ENCODE peak calls at places on chromosomes 11 and 22, in seven cellular contexts. T is colonic mucosa, P is cardiac fibroblast, X is progenitor cell of endocrine pancreas, J is heart right ventricle, W is uterus, R is Caco-2. G is an unnamed sample.

GRCh38 chr11:73386026-73386425 is 9.8 kb downstream of the RELT start:
- DNase-seq in R (no peak), X (no peak), J (no peak), T (no peak), W (no peak), P (no peak), G (no peak)

GRCh38 chr11:118838905-118839553 is 44.7 kb upstream of the CXCR5 start:
- DNase-seq in T (no peak), X (no peak), R (no peak), J (no peak), P (no peak), W (no peak), G (no peak)

GRCh38 chr11:75351541-75352416 is at the start of gene ARRB1:
- DNase-seq in R (peak), T (peak), X (peak), P (peak), W (peak), J (peak), G (no peak)

GRCh38 chr11:77287136-77287535 is 14.3 kb downstream of the GDPD4 start:
- DNase-seq in X (no peak), P (peak), J (no peak), R (no peak), T (no peak), W (no peak), G (no peak)

GRCh38 chr22:47114813-47115517 is 352.5 kb downstream of the TBC1D22A start:
- DNase-seq in J (no peak), T (no peak), W (no peak), P (no peak), X (no peak), R (peak), G (no peak)

GRCh38 chr11:112613051-112613972 is 347.9 kb upstream of the NCAM1 start:
- DNase-seq in R (no peak), J (no peak), X (no peak), P (peak), W (peak), T (no peak), G (no peak)

GRCh38 chr22:30598986-30599385 is 7.3 kb upstream of the PES1 start:
- DNase-seq in P (no peak), X (no peak), R (no peak), T (no peak), J (no peak), W (no peak), G (no peak)

GRCh38 chr11:134949121-134949591 is 537.1 kb upstream of the B3GAT1 start:
- DNase-seq in T (no peak), R (no peak), J (no peak), W (no peak), X (no peak), P (peak), G (no peak)

GRCh38 chr11:1879342-1879940 is 12.3 kb downstream of the PRR33 start:
- DNase-seq in R (peak), P (no peak), W (peak), T (no peak), J (peak), X (no peak), G (no peak)

GRCh38 chr11:114075343-114075610 is 15.8 kb downstream of the ZBTB16 start:
- DNase-seq in W (no peak), T (no peak), P (no peak), R (no peak), X (no peak), J (no peak), G (no peak)

GRCh38 chr11:12862761-12863469 is 146.2 kb upstream of the RASSF10 start:
- DNase-seq in R (no peak), T (no peak), W (peak), P (peak), X (no peak), J (peak), G (peak)

GRCh38 chr11:129315781-129316579 is 59.7 kb upstream of the BARX2 start:
- DNase-seq in P (no peak), J (no peak), X (no peak), R (peak), T (peak), W (no peak), G (no peak)

GRCh38 chr22:26648011-26648497 is 9.3 kb upstream of the MIAT start:
- DNase-seq in W (no peak), T (no peak), X (no peak), R (no peak), J (no peak), P (no peak), G (no peak)

GRCh38 chr11:120647681-120648080 is 136.1 kb downstream of the GRIK4 start:
- DNase-seq in R (no peak), P (no peak), W (no peak), J (no peak), T (no peak), X (no peak), G (no peak)

GRCh38 chr11:79160786-79161403 is 279.9 kb downstream of the TENM4 start:
- DNase-seq in X (no peak), R (no peak), P (peak), J (no peak), W (no peak), T (no peak), G (no peak)

GRCh38 chr22:42695294-42695693 is 25.4 kb downstream of the A4GALT start:
- DNase-seq in W (no peak), J (peak), R (no peak), P (no peak), X (no peak), T (no peak), G (no peak)

GRCh38 chr22:42693055-42693762 is 27.5 kb downstream of the A4GALT start:
- DNase-seq in X (no peak), R (no peak), W (no peak), J (no peak), P (no peak), T (no peak), G (no peak)

GRCh38 chr22:42691440-42691839 is 29.2 kb downstream of the A4GALT start:
- DNase-seq in W (no peak), J (no peak), P (no peak), T (no peak), R (no peak), X (no peak), G (no peak)

GRCh38 chr22:42693763-42694683 is 26.6 kb downstream of the A4GALT start:
- DNase-seq in J (no peak), X (no peak), W (no peak), P (no peak), T (no peak), R (no peak), G (no peak)

GRCh38 chr22:42692239-42693054 is 28.2 kb downstream of the A4GALT start:
- DNase-seq in W (no peak), P (no peak), R (no peak), X (no peak), J (no peak), T (no peak), G (no peak)
- TF ChIP-seq CTCF in W (no peak), P (no peak), R (no peak), X (no peak), J (no peak), T (no peak), G (no peak)

GRCh38 chr11:16630651-16631050 is 107.8 kb upstream of the C11orf58 start:
- DNase-seq in P (no peak), T (no peak), W (no peak), R (no peak), X (no peak), J (no peak), G (no peak)

GRCh38 chr11:16632295-16633200 is 105.9 kb upstream of the C11orf58 start:
- DNase-seq in R (no peak), X (no peak), J (no peak), T (no peak), W (no peak), P (peak), G (no peak)
- TF ChIP-seq CTCF in R (peak), X (peak), J (peak), T (no peak), W (no peak), P (peak), G (no peak)

GRCh38 chr22:43226368-43226979 is 39.5 kb upstream of the TTLL12 start:
- DNase-seq in J (no peak), X (no peak), R (no peak), P (no peak), T (no peak), W (no peak), G (no peak)
- TF ChIP-seq CTCF in J (no peak), X (no peak), R (no peak), P (no peak), T (no peak), W (no peak), G (peak)

DNA sequence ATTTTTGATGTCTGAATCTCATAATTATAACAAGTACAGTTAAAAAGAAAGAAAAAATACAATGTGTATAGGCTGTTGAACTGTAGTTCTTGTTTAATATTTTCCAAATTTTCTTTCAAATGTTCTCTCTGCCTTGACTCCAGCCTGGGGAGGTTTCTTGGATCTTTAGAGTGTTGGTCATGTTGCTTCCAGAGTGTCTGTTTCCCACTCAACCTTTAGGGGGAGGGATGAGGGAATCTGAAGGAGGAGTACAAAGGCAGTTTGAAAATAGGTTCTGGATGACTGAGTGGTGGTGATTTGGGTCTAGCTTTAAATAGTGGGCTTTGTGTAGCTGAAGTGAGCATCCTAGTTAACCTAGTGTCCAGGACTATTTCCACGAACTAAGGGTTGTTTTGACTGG is 2.0 kb downstream of the CTNND1 start:
- DNase-seq in W (no peak), J (no peak), X (no peak), T (peak), R (no peak), P (peak), G (no peak)
- TF ChIP-seq CTCF in W (peak), J (peak), X (peak), T (peak), R (peak), P (peak), G (peak)

GRCh38 chr22:28710112-28710888 is 30.7 kb upstream of the TTC28 start:
- DNase-seq in J (no peak), R (no peak), P (peak), W (no peak), T (no peak), X (no peak), G (peak)

GRCh38 chr22:28714043-28714442 is 27.6 kb downstream of the CHEK2 start:
- DNase-seq in R (no peak), W (no peak), P (no peak), X (no peak), T (no peak), J (no peak), G (no peak)

GRCh38 chr22:28710889-28711285 is 30.7 kb downstream of the CHEK2 start:
- DNase-seq in T (no peak), J (no peak), X (no peak), W (no peak), P (peak), R (no peak), G (no peak)

GRCh38 chr22:28711341-28711740 is 30.3 kb downstream of the CHEK2 start:
- DNase-seq in X (no peak), W (no peak), R (no peak), P (peak), J (no peak), T (no peak), G (no peak)

DNA sequence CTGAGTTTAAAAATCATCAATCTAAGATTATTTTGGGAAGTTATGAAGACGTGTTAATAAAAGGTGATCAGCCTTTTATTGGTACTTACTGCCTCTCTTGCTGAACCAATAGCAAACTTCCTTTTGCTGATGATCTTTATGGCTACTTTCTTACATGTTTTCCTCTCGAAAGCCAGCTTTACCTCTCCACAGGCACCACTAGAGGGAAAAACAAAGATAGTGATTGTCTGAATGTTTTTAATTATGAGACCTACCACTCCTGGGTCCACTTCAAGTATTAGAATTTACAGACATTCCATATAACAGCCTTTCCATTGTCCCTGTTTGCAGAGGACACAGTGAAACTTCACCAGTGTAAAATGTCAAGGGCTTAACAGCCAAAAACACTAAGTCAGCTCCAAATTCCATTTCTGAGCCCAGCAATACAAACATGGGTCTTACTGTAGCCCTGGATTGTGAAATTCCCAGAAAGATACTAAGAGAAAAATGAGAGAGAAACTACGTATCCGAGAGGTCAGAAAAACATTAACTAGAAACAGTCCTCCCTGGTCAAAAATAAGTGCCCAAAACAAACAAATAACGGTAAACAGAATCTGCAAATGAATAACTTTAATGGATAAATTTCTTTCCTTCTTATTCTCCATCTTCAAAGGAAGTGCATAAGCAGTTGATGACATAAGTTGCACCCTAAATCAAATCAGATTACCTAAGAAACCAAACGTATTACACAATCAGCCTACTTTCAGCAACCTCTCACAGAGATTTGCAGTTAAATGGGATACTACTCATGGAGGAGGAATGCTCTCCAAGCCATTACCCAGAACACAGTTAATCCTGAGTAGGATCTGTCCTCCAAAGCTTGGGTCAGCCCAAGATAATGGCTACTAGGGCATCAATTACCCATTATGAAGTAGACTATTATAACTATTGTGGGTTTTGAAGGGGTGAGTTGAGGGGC is 29.5 kb downstream of the CHEK2 start:
- DNase-seq in T (no peak), X (no peak), W (peak), R (no peak), J (no peak), P (peak), G (peak)
- TF ChIP-seq CTCF in T (no peak), X (no peak), W (no peak), R (peak), J (no peak), P (peak), G (peak)

GRCh38 chr11:9092846-9093778 is 1.7 kb upstream of the SCUBE2 start:
- DNase-seq in W (no peak), R (no peak), T (no peak), J (no peak), P (peak), X (no peak), G (no peak)
- TF ChIP-seq CTCF in W (no peak), R (peak), T (no peak), J (no peak), P (peak), X (peak), G (peak)

DNA sequence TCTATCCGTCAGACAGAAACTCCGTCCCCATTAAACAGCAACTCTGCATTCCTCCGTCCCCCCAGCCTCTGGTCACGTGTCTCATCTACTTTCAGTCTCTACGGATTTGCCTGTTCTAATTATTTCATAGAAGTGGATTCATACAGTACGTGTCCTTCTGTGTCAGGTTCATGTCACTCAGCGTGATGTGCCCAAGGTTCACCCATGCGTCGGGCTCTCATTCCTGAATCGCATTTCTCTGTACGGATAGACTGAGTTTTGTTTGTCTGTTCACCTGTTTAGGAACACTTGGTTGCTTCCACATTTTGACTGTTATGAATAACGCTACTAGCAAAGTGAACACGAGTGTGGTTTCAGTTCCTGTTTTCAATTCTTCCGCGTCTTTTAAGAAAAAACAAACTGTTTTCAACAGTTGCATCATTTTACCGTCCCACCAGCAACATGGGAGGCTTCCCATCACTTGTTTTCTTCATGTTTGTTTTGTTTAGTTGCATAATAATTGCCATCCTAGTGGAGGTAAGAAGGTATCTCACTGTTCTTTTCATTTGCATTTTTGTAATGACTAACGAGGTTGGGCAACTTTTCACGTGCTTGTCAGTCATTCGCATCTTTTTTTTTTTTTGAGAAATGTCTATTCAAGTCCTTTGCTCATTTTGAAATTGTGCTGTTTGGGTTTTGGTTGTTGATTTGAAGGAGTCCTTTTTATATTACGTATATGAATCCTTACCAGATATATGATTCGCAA is 8.9 kb upstream of the NLRP6 start:
- DNase-seq in R (no peak), J (no peak), W (no peak), T (peak), X (no peak), P (peak), G (no peak)
- TF ChIP-seq CTCF in R (no peak), J (no peak), W (no peak), T (no peak), X (no peak), P (no peak), G (no peak)

DNA sequence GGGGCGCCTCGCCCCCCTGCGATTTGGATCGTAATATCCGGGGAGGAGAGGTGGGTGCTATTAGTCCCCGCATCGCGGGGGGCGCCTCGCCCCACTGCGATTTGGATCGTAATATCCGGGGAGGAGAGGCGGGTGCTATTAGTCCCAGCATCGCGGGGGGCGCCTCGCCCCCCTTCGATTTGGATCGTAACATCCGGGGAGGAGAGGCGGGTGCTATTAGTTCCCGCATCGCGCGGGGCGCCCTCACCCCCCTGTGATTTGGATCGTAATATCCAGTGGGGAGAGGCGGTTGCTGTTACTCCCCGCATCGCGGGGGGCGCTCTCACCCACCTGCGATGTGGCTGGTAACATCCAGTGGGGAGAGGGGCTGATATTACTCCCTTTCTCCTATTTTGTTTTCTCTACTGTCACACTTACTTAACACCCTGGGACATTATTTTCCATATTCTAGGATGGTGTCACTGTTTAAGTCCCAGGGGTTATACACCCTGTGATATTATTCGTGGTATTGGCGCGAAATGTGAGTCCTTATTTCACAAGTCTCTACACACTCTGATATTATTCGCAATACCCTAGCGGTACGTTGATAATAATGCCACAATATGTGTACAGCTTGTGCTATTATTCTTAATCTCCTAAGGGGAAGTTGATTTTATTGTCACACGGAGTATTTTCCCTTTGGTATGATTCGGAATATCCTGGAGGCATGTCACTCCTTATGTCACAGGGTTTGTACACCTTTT is 57.8 kb upstream of the ALDH3B2 start:
- DNase-seq in W (no peak), J (no peak), X (no peak), P (no peak), R (no peak), T (no peak), G (no peak)
- TF ChIP-seq CTCF in W (no peak), J (peak), X (peak), P (no peak), R (no peak), T (no peak), G (no peak)

G was measured in AG09319.